ENCODE peak calls at places on chromosomes 3 and 15, in four cellular contexts. K is H9, Z is IMR-90, S is H1. J is an unnamed sample.

GRCh38 chr3:76961284-76961683 is 78.6 kb upstream of the ROBO2 start:
- DNase-seq in K (no peak), Z (no peak), S (no peak), J (no peak)

GRCh38 chr3:177035678-177036077 is 161.6 kb downstream of the TBL1XR1 start:
- DNase-seq in K (no peak), Z (no peak), S (no peak), J (no peak)

GRCh38 chr15:74845208-74845568 is 2.2 kb upstream of the ULK3 start:
- DNase-seq in K (no peak), Z (no peak), S (no peak), J (no peak)

GRCh38 chr3:66475386-66476020 is 25.3 kb downstream of the LRIG1 start:
- DNase-seq in K (no peak), Z (no peak), S (no peak), J (no peak)

GRCh38 chr3:185688808-185689207 is 102.7 kb downstream of the SENP2 start:
- DNase-seq in K (peak; percentile 38), Z (peak; percentile 99), S (peak; percentile 34), J (peak; percentile 82)

GRCh38 chr15:69793436-69793782 is 304.3 kb downstream of the TLE3 start:
- DNase-seq in K (no peak), Z (no peak), S (no peak), J (no peak)

GRCh38 chr3:9965200-9965875 is 13.1 kb upstream of the PRRT3 start:
- DNase-seq in K (no peak), Z (no peak), S (no peak), J (no peak)

GRCh38 chr15:62958528-62958927 is 84.0 kb upstream of the TPM1 start:
- DNase-seq in K (no peak), Z (no peak), S (no peak), J (no peak)

GRCh38 chr15:31477851-31478250 is 151.2 kb downstream of the KLF13 start:
- DNase-seq in K (peak; percentile 11), Z (no peak), S (no peak), J (no peak)

GRCh38 chr15:61327019-61327631 is 98.0 kb upstream of the RORA start:
- DNase-seq in K (no peak), Z (no peak), S (no peak), J (no peak)

GRCh38 chr15:60399246-60399915 is 1.6 kb upstream of the ANXA2 start:
- DNase-seq in K (no peak), Z (no peak), S (no peak), J (no peak)

GRCh38 chr15:90141646-90142045 is 39.4 kb upstream of the IDH2 start:
- DNase-seq in K (no peak), Z (peak; percentile 66), S (no peak), J (no peak)

GRCh38 chr3:50170689-50171088 is 15.6 kb downstream of the SEMA3F start:
- DNase-seq in K (no peak), Z (peak; percentile 90), S (no peak), J (no peak)

GRCh38 chr15:44222478-44222877 is 27.4 kb upstream of the FRMD5 start:
- DNase-seq in K (no peak), Z (peak; percentile 36), S (no peak), J (no peak)

GRCh38 chr15:71596672-71597071 is 213.7 kb upstream of the NR2E3 start:
- DNase-seq in K (no peak), Z (peak; percentile 23), S (no peak), J (peak; percentile 37)

GRCh38 chr15:82812994-82813393 is 3.6 kb downstream of the WHAMM start:
- DNase-seq in K (no peak), Z (no peak), S (no peak), J (no peak)

GRCh38 chr3:107523361-107524213 is 825 bp downstream of the BBX start:
- DNase-seq in K (peak; percentile 51), Z (peak; percentile 33), S (no peak), J (peak; percentile 85)

GRCh38 chr3:116260491-116260890 is 184.8 kb downstream of the LSAMP start:
- DNase-seq in K (no peak), Z (no peak), S (no peak), J (no peak)

GRCh38 chr15:67120839-67121540 is 55.6 kb downstream of the SMAD3 start:
- DNase-seq in K (no peak), Z (peak; percentile 97), S (no peak), J (no peak)

GRCh38 chr3:1195922-1196321 is 103.1 kb downstream of the CNTN6 start:
- DNase-seq in K (no peak), Z (peak; percentile 68), S (no peak), J (no peak)

GRCh38 chr15:85778107-85778776 is 16.5 kb downstream of the KLHL25 start:
- DNase-seq in K (no peak), Z (no peak), S (no peak), J (no peak)
- H3K18ac ChIP-seq in K (no peak overlapping the region), Z (no peak overlapping the region), S (no peak overlapping the region), J (no peak overlapping the region)

GRCh38 chr15:59298255-59298856 is 74.3 kb downstream of the MYO1E start:
- DNase-seq in K (no peak), Z (peak; percentile 20), S (no peak), J (peak; percentile 20)

GRCh38 chr15:59298876-59299275 is 73.8 kb downstream of the MYO1E start:
- DNase-seq in K (no peak), Z (no peak), S (no peak), J (no peak)

GRCh38 chr15:59300618-59301139 is 72.0 kb downstream of the MYO1E start:
- DNase-seq in K (no peak), Z (no peak), S (no peak), J (no peak)

GRCh38 chr15:59301527-59301926 is 71.1 kb downstream of the MYO1E start:
- DNase-seq in K (no peak), Z (no peak), S (no peak), J (no peak)

DNA sequence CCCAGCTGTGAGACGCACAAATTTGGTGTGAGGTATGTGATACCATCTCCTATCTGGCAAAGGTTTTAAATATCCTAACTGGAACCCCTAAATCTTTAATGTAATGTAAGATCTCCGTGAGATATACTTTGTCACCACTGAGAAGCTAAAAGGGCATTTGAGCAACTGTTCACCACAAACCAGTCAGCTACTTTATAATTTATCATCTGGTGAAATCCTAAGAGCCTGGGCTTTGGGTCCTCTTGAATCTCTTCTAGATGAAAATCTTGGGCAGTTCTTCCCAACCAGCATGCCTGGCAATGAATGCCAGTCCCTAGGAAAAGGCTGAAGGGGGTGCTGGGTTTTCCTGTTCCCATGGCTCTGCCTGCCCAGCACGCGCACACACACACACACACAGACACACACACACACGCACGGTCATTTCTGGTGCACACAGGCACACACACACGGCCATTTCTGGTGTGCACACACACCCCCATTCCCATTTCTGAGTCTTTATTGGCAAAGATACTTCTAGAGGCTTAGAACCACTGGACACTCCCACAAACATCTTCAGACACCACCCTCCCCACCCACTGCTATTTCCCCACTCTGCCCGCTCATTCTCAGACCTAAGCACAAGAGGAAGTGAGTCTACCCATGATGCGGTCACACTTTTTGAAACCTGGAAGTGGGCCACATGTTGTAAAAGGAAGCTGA is 72.6 kb downstream of the MYO1E start:
- DNase-seq in K (no peak), Z (peak; percentile 97), S (no peak), J (no peak)
- H4K5ac ChIP-seq in K (no peak overlapping the region), Z (peak overlapping the region; percentile 33), S (no peak overlapping the region), J (no peak overlapping the region)

GRCh38 chr15:41970456-41970855 is 1.9 kb downstream of the EHD4 start:
- DNase-seq in K (no peak), Z (no peak), S (no peak), J (no peak)
- H3K27me3 ChIP-seq in K (no peaks in the 10 kb centered on the region), Z (no peaks in the 10 kb centered on the region), S (no peaks in the 10 kb centered on the region), J (no peaks in the 10 kb centered on the region)

DNA sequence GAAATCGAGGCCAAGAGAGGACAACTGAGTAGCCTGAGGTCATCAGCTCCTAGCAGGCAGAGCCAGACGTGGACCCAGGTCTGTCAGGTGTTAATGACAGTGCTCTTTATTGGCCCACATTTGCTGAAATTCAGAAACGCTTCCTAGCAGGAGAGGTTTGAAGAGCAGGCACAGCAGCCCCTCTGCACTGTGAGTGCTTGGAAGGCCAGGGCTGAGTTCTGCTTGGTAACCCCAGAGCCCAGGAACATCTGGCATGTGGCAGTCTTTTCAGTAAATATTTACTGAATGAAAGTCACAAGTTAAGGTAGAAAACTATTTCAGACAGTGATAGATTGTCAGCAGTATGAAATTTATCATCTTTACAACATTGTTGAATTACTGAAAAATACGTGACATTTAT is 102.4 kb downstream of the PLCL2 start:
- DNase-seq in K (no peak), Z (no peak), S (no peak), J (no peak)
- H3K18ac ChIP-seq in K (no peak overlapping the region), Z (no peak overlapping the region), S (no peak overlapping the region), J (no peak overlapping the region)

GRCh38 chr15:58038426-58039106 is 26.9 kb downstream of the ALDH1A2 start:
- DNase-seq in K (no peak), Z (no peak), S (no peak), J (no peak)

GRCh38 chr15:58039260-58040035 is 26.1 kb downstream of the ALDH1A2 start:
- DNase-seq in K (no peak), Z (no peak), S (no peak), J (no peak)

GRCh38 chr15:58040117-58040516 is 25.4 kb downstream of the ALDH1A2 start:
- DNase-seq in K (no peak), Z (no peak), S (no peak), J (no peak)

GRCh38 chr15:58036579-58036978 is 28.9 kb downstream of the ALDH1A2 start:
- DNase-seq in K (no peak), Z (no peak), S (no peak), J (no peak)

DNA sequence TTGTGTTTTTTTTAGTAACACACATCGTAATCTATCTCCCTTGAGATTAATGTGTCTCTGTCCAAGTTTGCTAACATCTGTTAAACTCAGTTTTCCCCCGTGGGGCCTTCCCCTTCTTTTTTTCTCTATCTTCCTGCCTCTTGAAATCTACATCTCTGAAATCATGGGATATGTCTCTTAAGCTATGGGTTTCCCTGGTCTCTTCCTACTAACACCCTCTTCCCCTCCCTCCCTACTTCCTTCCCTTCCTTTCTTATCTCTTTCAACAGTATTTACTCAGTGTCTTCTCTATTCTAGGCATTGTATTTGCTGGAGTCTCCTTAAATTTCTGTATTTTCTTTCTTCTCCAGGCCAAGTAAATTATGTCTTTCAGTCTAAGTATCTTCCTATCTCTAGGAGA is 27.6 kb downstream of the ALDH1A2 start:
- DNase-seq in K (no peak), Z (no peak), S (no peak), J (no peak)
- H4K5ac ChIP-seq in K (no peak overlapping the region), Z (no peak overlapping the region), S (no peak overlapping the region), J (no peak overlapping the region)

GRCh38 chr3:150723946-150724345 is 20.2 kb upstream of the ERICH6 start:
- DNase-seq in K (no peak), Z (no peak), S (no peak), J (no peak)

GRCh38 chr3:150720444-150720843 is 16.7 kb upstream of the ERICH6 start:
- DNase-seq in K (no peak), Z (no peak), S (no peak), J (no peak)

GRCh38 chr3:150725548-150725947 is 21.8 kb upstream of the ERICH6 start:
- DNase-seq in K (no peak), Z (no peak), S (no peak), J (no peak)

GRCh38 chr3:150722267-150722666 is 18.5 kb upstream of the ERICH6 start:
- DNase-seq in K (no peak), Z (no peak), S (no peak), J (no peak)

GRCh38 chr3:150721285-150722130 is 17.8 kb upstream of the ERICH6 start:
- DNase-seq in K (no peak), Z (peak; percentile 70), S (no peak), J (peak; percentile 77)
- H3K27me3 ChIP-seq in K (no peaks in the 10 kb centered on the region), Z (peaks cover 4% of the 10 kb centered on the region), S (no peaks in the 10 kb centered on the region), J (no peaks in the 10 kb centered on the region)

J was measured in mesendoderm.